ENCODE peak calls at places on chromosomes 12 and 14, in four cellular contexts. V is psoas muscle, O is DMS 273 treated with DMSO at 0.1 percent for 48 hours, B is smooth muscle cell of the brain vasculature. N is an unnamed sample.

GRCh38 chr12:6821271-6821673 is 349 bp upstream of the GPR162 start:
- DNase-seq in V (peak; percentile 78), O (peak; percentile 28), B (no peak), N (no peak)

GRCh38 chr12:65509953-65510352 is 231.5 kb downstream of the MSRB3 start:
- DNase-seq in V (no peak), O (no peak), B (no peak), N (no peak)

GRCh38 chr12:128823216-128823915 is 392 bp downstream of the SLC15A4 start:
- DNase-seq in V (peak; percentile 63), O (no peak), B (no peak), N (no peak)

GRCh38 chr12:53997324-53998173 is 2.4 kb upstream of the HOXC9 start:
- DNase-seq in V (peak; percentile 80), O (no peak), B (no peak), N (no peak)

GRCh38 chr12:49440031-49440430 is 72.8 kb downstream of the SPATS2 start:
- DNase-seq in V (no peak), O (no peak), B (no peak), N (no peak)

GRCh38 chr12:93802698-93803097 is 125.5 kb downstream of the CRADD start:
- DNase-seq in V (no peak), O (no peak), B (no peak), N (no peak)

GRCh38 chr14:89340200-89340667 is 76.8 kb downstream of the FOXN3 start:
- DNase-seq in V (no peak), O (no peak), B (no peak), N (no peak)

GRCh38 chr14:74547331-74547927 is 53.9 kb downstream of the ISCA2 start:
- DNase-seq in V (no peak), O (no peak), B (no peak), N (no peak)

GRCh38 chr14:36646664-36647416 is 14.8 kb upstream of the PAX9 start:
- DNase-seq in V (peak; percentile 70), O (no peak), B (no peak), N (no peak)

GRCh38 chr12:117284160-117284559 is 77.3 kb downstream of the NOS1 start:
- DNase-seq in V (no peak), O (peak; percentile 88), B (no peak), N (no peak)

GRCh38 chr12:109291531-109292341 is 17.3 kb downstream of the FOXN4 start:
- DNase-seq in V (peak; percentile 70), O (peak; percentile 94), B (no peak), N (no peak)

N was measured in pulmonary artery endothelial cell.